ENCODE peak calls at places on chromosomes 12 and 14, in eight cellular contexts. One of them, this sample, is unnamed.

GRCh38 chr14:101004954-101005353 is 101.4 kb upstream of the RTL1 start:
- DNase-seq in stomach: no peak
- DNase-seq in iPS-NIHi11: no peak
- DNase-seq in pancreas: no peak
- DNase-seq in stimulated activated CD4-positive, alpha-beta T cell treated with anti-CD3 and anti-CD28 coated beads, Interleukin-12 subunit alpha, Interleukin-12 subunit beta, amount 100 ng/mL, for 4 hours: no peak
- DNase-seq in T-helper 9 cell: no peak
- DNase-seq in coronary artery: no peak
- DNase-seq in non-pigmented ciliary epithelial cell: no peak
- DNase-seq in this sample: no peak

GRCh38 chr12:50573271-50573670 is 68.5 kb downstream of the DIP2B start:
- DNase-seq in stomach: no peak
- DNase-seq in iPS-NIHi11: no peak
- DNase-seq in pancreas: no peak
- DNase-seq in stimulated activated CD4-positive, alpha-beta T cell treated with anti-CD3 and anti-CD28 coated beads, Interleukin-12 subunit alpha, Interleukin-12 subunit beta, amount 100 ng/mL, for 4 hours: no peak
- DNase-seq in T-helper 9 cell: no peak
- DNase-seq in coronary artery: no peak
- DNase-seq in non-pigmented ciliary epithelial cell: no peak
- DNase-seq in this sample: no peak

GRCh38 chr12:2550470-2551090 is 244.2 kb upstream of the FKBP4 start:
- DNase-seq in stomach: no peak
- DNase-seq in iPS-NIHi11: no peak
- DNase-seq in pancreas: no peak
- DNase-seq in stimulated activated CD4-positive, alpha-beta T cell treated with anti-CD3 and anti-CD28 coated beads, Interleukin-12 subunit alpha, Interleukin-12 subunit beta, amount 100 ng/mL, for 4 hours: no peak
- DNase-seq in T-helper 9 cell: no peak
- DNase-seq in coronary artery: no peak
- DNase-seq in non-pigmented ciliary epithelial cell: no peak
- DNase-seq in this sample: no peak

GRCh38 chr12:88889326-88890110 is 309.2 kb upstream of the KITLG start:
- DNase-seq in stomach: no peak
- DNase-seq in iPS-NIHi11: no peak
- DNase-seq in pancreas: no peak
- DNase-seq in stimulated activated CD4-positive, alpha-beta T cell treated with anti-CD3 and anti-CD28 coated beads, Interleukin-12 subunit alpha, Interleukin-12 subunit beta, amount 100 ng/mL, for 4 hours: no peak
- DNase-seq in T-helper 9 cell: no peak
- DNase-seq in coronary artery: no peak
- DNase-seq in non-pigmented ciliary epithelial cell: no peak
- DNase-seq in this sample: no peak

GRCh38 chr12:8081228-8081920 is 700 bp upstream of the NECAP1 start:
- DNase-seq in stomach: no peak
- DNase-seq in iPS-NIHi11: no peak
- DNase-seq in pancreas: no peak
- DNase-seq in stimulated activated CD4-positive, alpha-beta T cell treated with anti-CD3 and anti-CD28 coated beads, Interleukin-12 subunit alpha, Interleukin-12 subunit beta, amount 100 ng/mL, for 4 hours: no peak
- DNase-seq in T-helper 9 cell: no peak
- DNase-seq in coronary artery: no peak
- DNase-seq in non-pigmented ciliary epithelial cell: no peak
- DNase-seq in this sample: peak; percentile 29

GRCh38 chr12:47268501-47269459 is 189.0 kb upstream of the AMIGO2 start:
- DNase-seq in stomach: no peak
- DNase-seq in iPS-NIHi11: no peak
- DNase-seq in pancreas: no peak
- DNase-seq in stimulated activated CD4-positive, alpha-beta T cell treated with anti-CD3 and anti-CD28 coated beads, Interleukin-12 subunit alpha, Interleukin-12 subunit beta, amount 100 ng/mL, for 4 hours: no peak
- DNase-seq in T-helper 9 cell: no peak
- DNase-seq in coronary artery: no peak
- DNase-seq in non-pigmented ciliary epithelial cell: no peak
- DNase-seq in this sample: no peak

GRCh38 chr12:103986823-103987222 is 21.2 kb downstream of the TDG start:
- DNase-seq in stomach: no peak
- DNase-seq in iPS-NIHi11: no peak
- DNase-seq in pancreas: no peak
- DNase-seq in stimulated activated CD4-positive, alpha-beta T cell treated with anti-CD3 and anti-CD28 coated beads, Interleukin-12 subunit alpha, Interleukin-12 subunit beta, amount 100 ng/mL, for 4 hours: no peak
- DNase-seq in T-helper 9 cell: no peak
- DNase-seq in coronary artery: no peak
- DNase-seq in non-pigmented ciliary epithelial cell: peak; percentile 65
- DNase-seq in this sample: no peak

GRCh38 chr14:32896979-32897723 is 41.5 kb upstream of the NPAS3 start:
- DNase-seq in stomach: no peak
- DNase-seq in iPS-NIHi11: no peak
- DNase-seq in pancreas: no peak
- DNase-seq in stimulated activated CD4-positive, alpha-beta T cell treated with anti-CD3 and anti-CD28 coated beads, Interleukin-12 subunit alpha, Interleukin-12 subunit beta, amount 100 ng/mL, for 4 hours: no peak
- DNase-seq in T-helper 9 cell: no peak
- DNase-seq in coronary artery: no peak
- DNase-seq in non-pigmented ciliary epithelial cell: no peak
- DNase-seq in this sample: no peak

GRCh38 chr14:90726656-90727055 is 89.6 kb downstream of the TTC7B start:
- DNase-seq in stomach: peak; percentile 35
- DNase-seq in iPS-NIHi11: peak; percentile 52
- DNase-seq in pancreas: no peak
- DNase-seq in stimulated activated CD4-positive, alpha-beta T cell treated with anti-CD3 and anti-CD28 coated beads, Interleukin-12 subunit alpha, Interleukin-12 subunit beta, amount 100 ng/mL, for 4 hours: no peak
- DNase-seq in T-helper 9 cell: no peak
- DNase-seq in coronary artery: no peak
- DNase-seq in non-pigmented ciliary epithelial cell: peak; percentile 32
- DNase-seq in this sample: peak; percentile 5

GRCh38 chr12:43763769-43764168 is 5.0 kb downstream of the IRAK4 start:
- DNase-seq in stomach: no peak
- DNase-seq in iPS-NIHi11: no peak
- DNase-seq in pancreas: no peak
- DNase-seq in stimulated activated CD4-positive, alpha-beta T cell treated with anti-CD3 and anti-CD28 coated beads, Interleukin-12 subunit alpha, Interleukin-12 subunit beta, amount 100 ng/mL, for 4 hours: no peak
- DNase-seq in T-helper 9 cell: no peak
- DNase-seq in coronary artery: no peak
- DNase-seq in non-pigmented ciliary epithelial cell: no peak
- DNase-seq in this sample: no peak

GRCh38 chr12:71174146-71174545 is 16.3 kb upstream of the TSPAN8 start:
- DNase-seq in stomach: no peak
- DNase-seq in iPS-NIHi11: no peak
- DNase-seq in pancreas: no peak
- DNase-seq in stimulated activated CD4-positive, alpha-beta T cell treated with anti-CD3 and anti-CD28 coated beads, Interleukin-12 subunit alpha, Interleukin-12 subunit beta, amount 100 ng/mL, for 4 hours: no peak
- DNase-seq in T-helper 9 cell: no peak
- DNase-seq in coronary artery: no peak
- DNase-seq in non-pigmented ciliary epithelial cell: no peak
- DNase-seq in this sample: no peak

GRCh38 chr12:123141615-123142517 is 9.0 kb downstream of the PITPNM2 start:
- DNase-seq in stomach: peak; percentile 64
- DNase-seq in iPS-NIHi11: no peak
- DNase-seq in pancreas: no peak
- DNase-seq in stimulated activated CD4-positive, alpha-beta T cell treated with anti-CD3 and anti-CD28 coated beads, Interleukin-12 subunit alpha, Interleukin-12 subunit beta, amount 100 ng/mL, for 4 hours: no peak
- DNase-seq in T-helper 9 cell: no peak
- DNase-seq in coronary artery: peak; percentile 73
- DNase-seq in non-pigmented ciliary epithelial cell: peak; percentile 65
- DNase-seq in this sample: peak; percentile 20

GRCh38 chr12:107458163-107458562 is 227.4 kb upstream of the PWP1 start:
- DNase-seq in stomach: peak; percentile 57
- DNase-seq in iPS-NIHi11: no peak
- DNase-seq in pancreas: no peak
- DNase-seq in stimulated activated CD4-positive, alpha-beta T cell treated with anti-CD3 and anti-CD28 coated beads, Interleukin-12 subunit alpha, Interleukin-12 subunit beta, amount 100 ng/mL, for 4 hours: no peak
- DNase-seq in T-helper 9 cell: no peak
- DNase-seq in coronary artery: no peak
- DNase-seq in non-pigmented ciliary epithelial cell: no peak
- DNase-seq in this sample: no peak

GRCh38 chr12:65631621-65632111 is 192.6 kb upstream of the HMGA2 start:
- DNase-seq in stomach: no peak
- DNase-seq in iPS-NIHi11: no peak
- DNase-seq in pancreas: no peak
- DNase-seq in stimulated activated CD4-positive, alpha-beta T cell treated with anti-CD3 and anti-CD28 coated beads, Interleukin-12 subunit alpha, Interleukin-12 subunit beta, amount 100 ng/mL, for 4 hours: no peak
- DNase-seq in T-helper 9 cell: no peak
- DNase-seq in coronary artery: no peak
- DNase-seq in non-pigmented ciliary epithelial cell: peak; percentile 100
- DNase-seq in this sample: no peak

GRCh38 chr14:95290769-95291440 is 28.8 kb downstream of the CLMN start:
- DNase-seq in stomach: peak; percentile 76
- DNase-seq in iPS-NIHi11: peak; percentile 70
- DNase-seq in pancreas: peak; percentile 96
- DNase-seq in stimulated activated CD4-positive, alpha-beta T cell treated with anti-CD3 and anti-CD28 coated beads, Interleukin-12 subunit alpha, Interleukin-12 subunit beta, amount 100 ng/mL, for 4 hours: no peak
- DNase-seq in T-helper 9 cell: no peak
- DNase-seq in coronary artery: peak; percentile 70
- DNase-seq in non-pigmented ciliary epithelial cell: no peak
- DNase-seq in this sample: no peak

GRCh38 chr14:88551936-88552565 is 2.8 kb downstream of the PTPN21 start:
- DNase-seq in stomach: no peak
- DNase-seq in iPS-NIHi11: no peak
- DNase-seq in pancreas: peak; percentile 67
- DNase-seq in stimulated activated CD4-positive, alpha-beta T cell treated with anti-CD3 and anti-CD28 coated beads, Interleukin-12 subunit alpha, Interleukin-12 subunit beta, amount 100 ng/mL, for 4 hours: no peak
- DNase-seq in T-helper 9 cell: no peak
- DNase-seq in coronary artery: no peak
- DNase-seq in non-pigmented ciliary epithelial cell: no peak
- DNase-seq in this sample: no peak

GRCh38 chr12:77575376-77575775 is 255.3 kb upstream of the NAV3 start:
- DNase-seq in stomach: no peak
- DNase-seq in iPS-NIHi11: no peak
- DNase-seq in pancreas: no peak
- DNase-seq in stimulated activated CD4-positive, alpha-beta T cell treated with anti-CD3 and anti-CD28 coated beads, Interleukin-12 subunit alpha, Interleukin-12 subunit beta, amount 100 ng/mL, for 4 hours: no peak
- DNase-seq in T-helper 9 cell: no peak
- DNase-seq in coronary artery: no peak
- DNase-seq in non-pigmented ciliary epithelial cell: no peak
- DNase-seq in this sample: no peak

GRCh38 chr12:88420460-88420859 is 159.8 kb downstream of the KITLG start:
- DNase-seq in stomach: no peak
- DNase-seq in iPS-NIHi11: no peak
- DNase-seq in pancreas: no peak
- DNase-seq in stimulated activated CD4-positive, alpha-beta T cell treated with anti-CD3 and anti-CD28 coated beads, Interleukin-12 subunit alpha, Interleukin-12 subunit beta, amount 100 ng/mL, for 4 hours: no peak
- DNase-seq in T-helper 9 cell: no peak
- DNase-seq in coronary artery: no peak
- DNase-seq in non-pigmented ciliary epithelial cell: peak; percentile 71
- DNase-seq in this sample: no peak

GRCh38 chr14:57089901-57090300 is 178.8 kb downstream of the EXOC5 start:
- DNase-seq in stomach: no peak
- DNase-seq in iPS-NIHi11: no peak
- DNase-seq in pancreas: no peak
- DNase-seq in stimulated activated CD4-positive, alpha-beta T cell treated with anti-CD3 and anti-CD28 coated beads, Interleukin-12 subunit alpha, Interleukin-12 subunit beta, amount 100 ng/mL, for 4 hours: no peak
- DNase-seq in T-helper 9 cell: no peak
- DNase-seq in coronary artery: no peak
- DNase-seq in non-pigmented ciliary epithelial cell: no peak
- DNase-seq in this sample: no peak

GRCh38 chr14:100286484-100287191 is 19.6 kb downstream of the SLC25A29 start:
- DNase-seq in stomach: peak; percentile 20
- DNase-seq in iPS-NIHi11: no peak
- DNase-seq in pancreas: peak; percentile 72
- DNase-seq in stimulated activated CD4-positive, alpha-beta T cell treated with anti-CD3 and anti-CD28 coated beads, Interleukin-12 subunit alpha, Interleukin-12 subunit beta, amount 100 ng/mL, for 4 hours: no peak
- DNase-seq in T-helper 9 cell: no peak
- DNase-seq in coronary artery: peak; percentile 62
- DNase-seq in non-pigmented ciliary epithelial cell: no peak
- DNase-seq in this sample: no peak

GRCh38 chr14:75399819-75400678 is 27.8 kb upstream of the JDP2 start:
- DNase-seq in stomach: peak; percentile 94
- DNase-seq in iPS-NIHi11: peak; percentile 65
- DNase-seq in pancreas: peak; percentile 98
- DNase-seq in stimulated activated CD4-positive, alpha-beta T cell treated with anti-CD3 and anti-CD28 coated beads, Interleukin-12 subunit alpha, Interleukin-12 subunit beta, amount 100 ng/mL, for 4 hours: no peak
- DNase-seq in T-helper 9 cell: no peak
- DNase-seq in coronary artery: peak; percentile 98
- DNase-seq in non-pigmented ciliary epithelial cell: no peak
- DNase-seq in this sample: no peak

This sample was measured in HuH-7.